ENCODE peak calls at places on chromosome 2, in five cellular contexts. R, P, L, I and T are unnamed samples.

GRCh38 chr2:166249318-166249717 is 121.5 kb upstream of the SCN1A start:
- DNase-seq in R (no peak), P (no peak), L (no peak), I (no peak), T (no peak)

GRCh38 chr2:90221300-90221651 is 1529.8 kb downstream of the RPIA start:
- DNase-seq in R (no peak), P (no peak), L (no peak), I (no peak), T (no peak)

GRCh38 chr2:109164739-109165221 is 35.8 kb downstream of the SH3RF3 start:
- DNase-seq in R (no peak), P (no peak), L (no peak), I (no peak), T (no peak)

GRCh38 chr2:232928564-232929302 is 58.7 kb downstream of the SNORC start:
- DNase-seq in R (no peak), P (peak; percentile 59), L (no peak), I (no peak), T (no peak)

GRCh38 chr2:156333274-156333950 is 891 bp upstream of the NR4A2 start:
- DNase-seq in R (no peak), P (no peak), L (no peak), I (no peak), T (no peak)

GRCh38 chr2:39033980-39034379 is 86.9 kb downstream of the SOS1 start:
- DNase-seq in R (no peak), P (no peak), L (no peak), I (no peak), T (no peak)

GRCh38 chr2:68185541-68186164 is 28.0 kb downstream of the PNO1 start:
- DNase-seq in R (peak; percentile 44), P (peak; percentile 82), L (peak; percentile 23), I (peak; percentile 62), T (no peak)

GRCh38 chr2:62814132-62814531 is 108.6 kb downstream of the EHBP1 start:
- DNase-seq in R (no peak), P (no peak), L (no peak), I (no peak), T (no peak)

DNA sequence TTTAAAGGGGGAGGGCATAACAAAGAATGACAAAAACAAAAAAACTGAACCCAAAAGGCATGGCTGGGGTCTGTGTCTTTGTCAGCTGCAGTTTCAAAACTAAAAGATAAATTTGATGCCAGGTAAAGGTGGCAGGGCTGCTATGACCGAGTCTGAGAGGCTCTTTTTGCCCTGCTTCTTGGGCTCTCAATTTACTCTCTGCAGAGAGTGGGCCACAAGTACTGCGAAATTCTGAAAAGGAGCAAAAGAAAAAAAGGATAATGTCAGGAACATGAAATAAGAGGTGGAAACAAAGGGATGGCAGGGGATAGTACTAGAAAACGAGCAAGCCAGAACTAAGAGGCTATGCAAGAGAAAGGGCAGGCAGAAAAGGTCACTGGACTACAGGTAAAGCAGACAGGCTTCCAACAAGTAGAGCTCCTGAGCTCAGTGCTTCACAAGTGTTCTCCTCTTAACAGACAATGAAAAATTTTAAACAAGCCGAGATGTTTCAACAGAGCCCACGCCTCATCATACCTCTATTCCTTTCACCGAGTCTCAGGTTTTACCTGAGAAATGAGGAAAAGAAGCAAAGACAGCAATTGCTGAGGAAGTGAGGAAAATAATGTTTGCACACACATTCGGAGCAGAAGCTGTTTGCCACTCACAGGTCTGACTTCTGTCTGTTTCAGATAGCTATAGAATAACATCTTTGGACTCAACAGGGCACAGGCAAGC is 7.3 kb downstream of the IRS1 start:
- DNase-seq in R (peak; percentile 15), P (no peak), L (peak; percentile 31), I (no peak), T (no peak)
- H3K9ac ChIP-seq in R (peak overlapping the region; percentile 81), P (peak overlapping the region; percentile 11), L (peak overlapping the region; percentile 93), I (peak overlapping the region; percentile 65), T (peak overlapping the region; percentile 88)

GRCh38 chr2:12073217-12073852 is 326.9 kb downstream of the LPIN1 start:
- DNase-seq in R (peak; percentile 34), P (no peak), L (no peak), I (no peak), T (no peak)

GRCh38 chr2:12069139-12069538 is 322.7 kb downstream of the LPIN1 start:
- DNase-seq in R (no peak), P (no peak), L (no peak), I (no peak), T (no peak)

GRCh38 chr2:12070153-12070552 is 323.7 kb downstream of the LPIN1 start:
- DNase-seq in R (no peak), P (no peak), L (no peak), I (no peak), T (no peak)

GRCh38 chr2:12071343-12071742 is 324.9 kb downstream of the LPIN1 start:
- DNase-seq in R (no peak), P (no peak), L (no peak), I (no peak), T (no peak)

DNA sequence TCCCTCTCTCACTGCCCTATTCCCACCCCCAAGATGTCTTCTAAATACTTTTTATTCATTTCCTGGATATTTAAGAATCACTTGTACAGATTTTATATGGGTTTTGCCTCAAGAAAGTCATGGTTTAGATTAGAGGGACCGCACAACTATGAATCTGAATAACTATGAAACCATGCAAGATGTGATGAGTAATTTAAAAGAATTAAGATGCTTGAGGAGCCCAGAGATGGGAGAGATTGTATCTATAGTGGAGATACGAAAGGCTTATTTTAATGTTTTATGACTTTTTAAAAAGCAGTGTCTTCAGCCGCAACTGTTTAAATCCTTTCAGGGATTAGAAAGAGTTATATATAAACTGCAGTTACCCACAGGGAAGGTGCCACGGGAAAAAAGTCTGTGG is 324.1 kb downstream of the LPIN1 start:
- DNase-seq in R (no peak), P (no peak), L (no peak), I (no peak), T (peak; percentile 39)
- H3K9ac ChIP-seq in R (peak overlapping the region; percentile 20), P (no peak overlapping the region), L (no peak overlapping the region), I (no peak overlapping the region), T (no peak overlapping the region)

GRCh38 chr2:238141541-238142318 is 3.3 kb downstream of the KLHL30 start:
- DNase-seq in R (no peak), P (no peak), L (peak; percentile 94), I (peak; percentile 37), T (no peak)
- H3K9ac ChIP-seq in R (no peak overlapping the region), P (no peak overlapping the region), L (no peak overlapping the region), I (no peak overlapping the region), T (no peak overlapping the region)

GRCh38 chr2:172458561-172459124 is 31.3 kb downstream of the ITGA6 start:
- DNase-seq in R (no peak), P (peak; percentile 29), L (no peak), I (no peak), T (no peak)

GRCh38 chr2:172454404-172455120 is 27.2 kb downstream of the ITGA6 start:
- DNase-seq in R (no peak), P (no peak), L (no peak), I (no peak), T (no peak)

GRCh38 chr2:172457606-172458005 is 30.2 kb downstream of the ITGA6 start:
- DNase-seq in R (no peak), P (no peak), L (no peak), I (no peak), T (no peak)

GRCh38 chr2:172455121-172455515 is 27.7 kb downstream of the ITGA6 start:
- DNase-seq in R (no peak), P (no peak), L (no peak), I (peak; percentile 80), T (no peak)

GRCh38 chr2:172456002-172456401 is 28.6 kb downstream of the ITGA6 start:
- DNase-seq in R (no peak), P (no peak), L (no peak), I (peak; percentile 82), T (no peak)
- H3K9ac ChIP-seq in R (no peak overlapping the region), P (no peak overlapping the region), L (no peak overlapping the region), I (no peak overlapping the region), T (no peak overlapping the region)